ENCODE peak calls at places on chromosomes 7 and 10, in eight cellular contexts. E is GM12892, M is ovary, F is endothelial cell of umbilical vein, Z is HCT116, O is heart left ventricle, I is sigmoid colon, N is K562. C is an unnamed sample.
A peak's percentile ranks its signal among the peaks of the same experiment; 100 is the strongest.

GRCh38 chr7:128740996-128741395 is 1.8 kb downstream of the CALU start:
- DNase-seq in O (peak; percentile 38), Z (no peak), I (no peak), E (no peak), F (peak; percentile 96), M (no peak), N (no peak), C (no peak)

GRCh38 chr7:43454936-43455518 is 127.9 kb upstream of the STK17A start:
- DNase-seq in M (no peak), E (no peak), Z (peak; percentile 19), I (no peak), N (peak; percentile 28), O (no peak), F (peak; percentile 68), C (peak; percentile 54)

GRCh38 chr7:152931583-152931982 is 172.0 kb downstream of the ACTR3B start:
- DNase-seq in Z (no peak), F (no peak), O (no peak), N (no peak), E (no peak), I (no peak), M (no peak), C (no peak)

GRCh38 chr10:4227581-4227980 is 442.6 kb upstream of the KLF6 start:
- DNase-seq in I (no peak), M (no peak), Z (no peak), O (no peak), E (no peak), N (no peak), F (no peak), C (no peak)

GRCh38 chr7:2698581-2699288 is 10.7 kb downstream of the AMZ1 start:
- DNase-seq in O (no peak), I (no peak), E (peak; percentile 96), M (no peak), F (no peak), N (no peak), Z (no peak), C (peak; percentile 98)

GRCh38 chr7:4806983-4807625 is 31.7 kb downstream of the AP5Z1 start:
- DNase-seq in I (peak; percentile 64), F (no peak), N (no peak), M (no peak), Z (no peak), O (no peak), E (no peak), C (no peak)

GRCh38 chr10:75542902-75543301 is 111.5 kb downstream of the LRMDA start:
- DNase-seq in E (no peak), O (no peak), F (no peak), I (peak; percentile 90), M (no peak), N (no peak), Z (no peak), C (no peak)

GRCh38 chr10:132708441-132708840 is 77.5 kb downstream of the NKX6-2 start:
- DNase-seq in E (no peak), M (no peak), I (peak; percentile 44), F (no peak), Z (no peak), O (peak; percentile 8), N (no peak), C (no peak)

GRCh38 chr10:18860591-18861205 is 187.9 kb upstream of the MALRD1 start:
- DNase-seq in F (no peak), N (no peak), O (no peak), E (no peak), Z (no peak), I (no peak), M (no peak), C (no peak)

GRCh38 chr10:28640551-28640950 is 36.8 kb upstream of the BAMBI start:
- DNase-seq in E (no peak), F (no peak), I (peak; percentile 29), M (no peak), N (no peak), Z (no peak), O (no peak), C (no peak)

GRCh38 chr7:111274882-111275281 is 184.0 kb downstream of the LRRN3 start:
- DNase-seq in I (no peak), F (peak; percentile 4), E (no peak), M (no peak), Z (no peak), N (peak; percentile 18), O (no peak), C (no peak)

GRCh38 chr10:21976280-21976679 is 27.2 kb downstream of the DNAJC1 start:
- DNase-seq in M (no peak), O (no peak), I (no peak), Z (no peak), N (no peak), E (no peak), F (no peak), C (no peak)

GRCh38 chr10:96850825-96851224 is 18.7 kb downstream of the LCOR start:
- DNase-seq in I (no peak), M (no peak), N (no peak), F (no peak), Z (no peak), E (no peak), O (no peak), C (no peak)

GRCh38 chr10:80356563-80356999 is at the start of the genes DYDC1 and DYDC2:
- DNase-seq in O (peak; percentile 63), F (no peak), M (peak; percentile 60), Z (no peak), N (peak; percentile 36), E (no peak), I (peak; percentile 65), C (peak; percentile 35)

GRCh38 chr7:20238268-20238753 is 21.1 kb upstream of the MACC1 start:
- DNase-seq in O (no peak), I (no peak), N (no peak), Z (no peak), F (no peak), M (no peak), E (no peak), C (no peak)

GRCh38 chr10:120979435-120980315 is 128.5 kb downstream of the WDR11 start:
- DNase-seq in M (peak; percentile 28), N (no peak), O (no peak), Z (peak; percentile 62), E (no peak), F (peak; percentile 11), I (no peak), C (no peak)

GRCh38 chr10:113922787-113923570 is 68.5 kb downstream of the NHLRC2 start:
- DNase-seq in E (no peak), F (no peak), Z (no peak), O (peak; percentile 28), N (no peak), I (no peak), M (no peak), C (no peak)

GRCh38 chr7:130695840-130696239 is 9.5 kb upstream of the TSGA13 start:
- DNase-seq in M (no peak), Z (peak; percentile 46), I (no peak), N (peak; percentile 36), O (no peak), F (peak; percentile 41), E (no peak), C (peak; percentile 57)

DNA sequence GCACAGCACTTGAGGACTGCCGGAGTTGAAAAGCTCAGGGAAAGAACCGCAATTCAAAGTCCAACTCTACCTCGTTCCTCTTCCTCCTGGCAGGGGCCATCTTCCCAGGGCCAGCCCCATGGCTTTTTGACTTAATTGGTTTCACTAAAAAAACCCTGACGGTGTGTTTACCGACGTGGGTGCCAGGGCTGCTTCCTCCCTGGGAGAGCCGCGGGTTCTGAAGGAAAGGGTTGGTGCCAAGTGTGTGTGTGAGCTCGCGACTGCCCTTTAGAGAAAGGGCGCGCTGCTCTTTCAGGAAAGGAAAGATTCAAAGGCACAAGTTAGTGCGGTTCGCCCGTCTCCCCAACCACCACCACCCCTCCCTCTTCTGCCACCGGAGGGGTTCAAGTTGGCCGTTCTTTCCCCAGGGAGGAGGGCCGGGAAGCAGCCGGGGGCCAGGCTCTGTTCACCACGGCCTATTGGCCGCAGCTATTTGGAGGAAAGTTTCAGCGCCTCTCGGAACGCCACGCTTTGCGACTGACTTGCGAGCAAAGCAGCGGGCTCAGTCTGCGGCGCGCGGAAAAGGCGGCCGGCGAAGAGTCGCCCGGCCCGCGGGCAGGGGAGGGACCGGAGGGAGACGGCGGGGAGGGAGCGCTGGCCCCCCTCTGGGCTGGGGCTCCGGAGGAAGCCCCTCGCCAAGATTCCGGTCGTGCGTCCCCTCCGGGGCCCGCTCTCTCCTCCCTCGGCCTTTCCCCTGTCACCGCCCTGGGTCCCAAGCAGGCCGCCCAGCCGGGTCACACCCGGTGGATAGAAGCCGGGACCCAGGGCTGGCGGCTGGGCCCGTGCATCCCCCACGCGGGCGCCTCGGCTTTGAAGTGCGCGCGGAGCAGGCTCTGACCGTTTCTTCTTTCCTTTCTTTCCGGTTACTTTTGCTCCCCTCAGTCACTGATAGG is 165.8 kb upstream of the PPP1R3A start:
- DNase-seq in F (peak; percentile 30), Z (no peak), I (peak; percentile 85), E (no peak), O (peak; percentile 45), M (peak; percentile 67), N (no peak), C (no peak)
- TF ChIP-seq POLR2A in F (no peak), Z (no peak), I (no peak), E (no peak), O (no peak), M (no peak), N (no peak), C (no peak)

GRCh38 chr10:124721295-124722052 is 22.7 kb downstream of the FAM53B start:
- DNase-seq in O (peak; percentile 80), N (no peak), M (no peak), F (peak; percentile 56), E (no peak), Z (no peak), I (peak; percentile 90), C (peak; percentile 93)
- TF ChIP-seq POLR2A in O (no peak), N (no peak), M (no peak), F (no peak), E (no peak), Z (no peak), I (peak; percentile 8), C (no peak)

GRCh38 chr10:29646238-29646902 is 11.6 kb upstream of the SVIL start:
- DNase-seq in O (no peak), M (no peak), E (no peak), Z (no peak), N (no peak), F (peak; percentile 41), I (peak; percentile 75), C (peak; percentile 44)

GRCh38 chr10:29646960-29647431 is 12.2 kb upstream of the SVIL start:
- DNase-seq in I (peak; percentile 77), M (no peak), E (no peak), N (no peak), Z (no peak), F (no peak), O (no peak), C (no peak)

GRCh38 chr10:29643785-29644501 is 9.2 kb upstream of the SVIL start:
- DNase-seq in Z (no peak), I (peak; percentile 93), O (peak; percentile 75), N (no peak), F (no peak), E (no peak), M (no peak), C (no peak)

GRCh38 chr10:29647483-29647882 is 12.7 kb upstream of the SVIL start:
- DNase-seq in M (no peak), N (no peak), E (no peak), I (no peak), Z (no peak), F (no peak), O (no peak), C (no peak)

GRCh38 chr10:29642996-29643395 is 8.2 kb upstream of the SVIL start:
- DNase-seq in F (no peak), E (no peak), Z (no peak), O (peak; percentile 52), N (no peak), I (peak; percentile 83), M (no peak), C (no peak)
- TF ChIP-seq POLR2A in F (no peak), E (no peak), Z (no peak), O (no peak), N (no peak), I (no peak), M (no peak), C (no peak)

GRCh38 chr10:36187382-36188042 is 545.4 kb upstream of the FZD8 start:
- DNase-seq in F (no peak), Z (no peak), N (no peak), M (no peak), O (peak; percentile 61), I (peak; percentile 73), E (no peak), C (no peak)
- TF ChIP-seq POLR2A in F (no peak), Z (no peak), N (no peak), M (no peak), O (no peak), I (no peak), E (no peak), C (no peak)

C was measured in NB4.